ENCODE peak calls at places on chromosomes 1 and 21, in ten cellular contexts. H is stimulated activated CD4-positive, alpha-beta T cell treated with anti-CD3 and anti-CD28 coated beads, TNF-alpha, amount 100 ng/mL, for 1 hour; I is endodermal cell; V is NCI-H2081 treated with DMSO at 0.1 percent for 48 hours; O is RWPE1; Z is AG20443; E is fibroblast of mammary gland; T is cardiac muscle cell; B is central memory CD4-positive, alpha-beta T cell; S is stimulated activated CD8-positive, alpha-beta memory T cell treated with anti-CD3 and anti-CD28 coated beads, Interleukin-7, amount 100 ng/mL, for 1 hour. N is an unnamed sample.

GRCh38 chr1:87392241-87393192 is 63.8 kb downstream of the LMO4 start:
- DNase-seq in H (no peak), I (no peak), V (no peak), O (peak; percentile 46), Z (peak; percentile 60), E (peak; percentile 71), T (peak; percentile 46), B (no peak), S (no peak), N (peak; percentile 76)

GRCh38 chr1:233993651-233994050 is 89.2 kb downstream of the SLC35F3 start:
- DNase-seq in H (no peak), I (no peak), V (peak; percentile 76), O (peak; percentile 83), Z (no peak), E (no peak), T (no peak), B (no peak), S (no peak), N (no peak)

GRCh38 chr1:29644812-29645211 is 408.5 kb downstream of the PTPRU start:
- DNase-seq in H (no peak), I (peak; percentile 62), V (no peak), O (no peak), Z (no peak), E (no peak), T (no peak), B (no peak), S (no peak), N (no peak)

GRCh38 chr1:45033356-45033755 is 21.3 kb downstream of the UROD start:
- DNase-seq in H (no peak), I (no peak), V (no peak), O (no peak), Z (no peak), E (no peak), T (no peak), B (no peak), S (no peak), N (no peak)

GRCh38 chr1:111987502-111987901 is 2.0 kb downstream of the KCND3 start:
- DNase-seq in H (no peak), I (no peak), V (no peak), O (no peak), Z (no peak), E (no peak), T (no peak), B (no peak), S (no peak), N (no peak)

GRCh38 chr1:233109121-233109520 is 158.7 kb downstream of the NTPCR start:
- DNase-seq in H (no peak), I (no peak), V (no peak), O (no peak), Z (no peak), E (no peak), T (no peak), B (no peak), S (no peak), N (no peak)

GRCh38 chr1:92424376-92424775 is 62.3 kb downstream of the GFI1 start:
- DNase-seq in H (no peak), I (no peak), V (no peak), O (no peak), Z (no peak), E (no peak), T (no peak), B (no peak), S (no peak), N (no peak)

GRCh38 chr1:62064831-62065230 is 129.8 kb upstream of the L1TD1 start:
- DNase-seq in H (no peak), I (no peak), V (no peak), O (no peak), Z (no peak), E (no peak), T (no peak), B (no peak), S (no peak), N (no peak)

GRCh38 chr1:79161077-79161476 is 154.5 kb upstream of the ADGRL4 start:
- DNase-seq in H (no peak), I (no peak), V (no peak), O (peak; percentile 2), Z (peak; percentile 9), E (peak; percentile 60), T (peak; percentile 67), B (no peak), S (no peak), N (peak; percentile 60)

GRCh38 chr1:214319930-214320329 is 39.0 kb downstream of the SMYD2 start:
- DNase-seq in H (no peak), I (no peak), V (no peak), O (no peak), Z (no peak), E (no peak), T (no peak), B (no peak), S (no peak), N (no peak)

GRCh38 chr1:95232646-95233320 is 1.2 kb upstream of the RWDD3 start:
- DNase-seq in H (no peak), I (no peak), V (no peak), O (no peak), Z (peak; percentile 8), E (peak; percentile 37), T (peak; percentile 72), B (no peak), S (no peak), N (peak; percentile 18)

GRCh38 chr1:208051651-208052050 is 140.7 kb upstream of the CD34 start:
- DNase-seq in H (no peak), I (no peak), V (no peak), O (no peak), Z (no peak), E (no peak), T (no peak), B (no peak), S (no peak), N (no peak)

GRCh38 chr1:185720633-185721272 is 13.4 kb upstream of the HMCN1 start:
- DNase-seq in H (no peak), I (no peak), V (no peak), O (no peak), Z (no peak), E (peak; percentile 80), T (peak; percentile 86), B (no peak), S (no peak), N (no peak)

GRCh38 chr1:200838676-200839445 is 33.9 kb upstream of the GPR25 start:
- DNase-seq in H (no peak), I (no peak), V (no peak), O (no peak), Z (peak; percentile 23), E (peak; percentile 63), T (peak; percentile 71), B (no peak), S (no peak), N (peak; percentile 51)

GRCh38 chr1:8495928-8496401 is 178.1 kb downstream of the SLC45A1 start:
- DNase-seq in H (no peak), I (no peak), V (no peak), O (no peak), Z (no peak), E (peak; percentile 33), T (no peak), B (no peak), S (no peak), N (no peak)

GRCh38 chr1:172936088-172936487 is 114.7 kb downstream of the TNFSF18 start:
- DNase-seq in H (no peak), I (no peak), V (no peak), O (no peak), Z (no peak), E (no peak), T (no peak), B (no peak), S (no peak), N (no peak)

GRCh38 chr1:44327679-44328491 is 27.2 kb downstream of the ERI3 start:
- DNase-seq in H (no peak), I (peak; percentile 68), V (peak; percentile 92), O (peak; percentile 99), Z (peak; percentile 97), E (peak; percentile 100), T (peak; percentile 99), B (no peak), S (no peak), N (peak; percentile 100)

GRCh38 chr21:42227909-42228708 is 9.2 kb downstream of the ABCG1 start:
- DNase-seq in H (peak; percentile 68), I (peak; percentile 81), V (no peak), O (peak; percentile 96), Z (peak; percentile 85), E (peak; percentile 91), T (peak; percentile 91), B (peak; percentile 94), S (peak; percentile 71), N (peak; percentile 89)

GRCh38 chr1:230715510-230715909 is 1.6 kb upstream of the AGT start:
- DNase-seq in H (no peak), I (no peak), V (no peak), O (no peak), Z (no peak), E (peak; percentile 8), T (no peak), B (no peak), S (no peak), N (no peak)

GRCh38 chr1:7326366-7326765 is 444.7 kb upstream of the VAMP3 start:
- DNase-seq in H (no peak), I (peak; percentile 13), V (no peak), O (no peak), Z (no peak), E (no peak), T (no peak), B (no peak), S (no peak), N (no peak)

GRCh38 chr1:115906627-115907026 is 65.7 kb upstream of the NHLH2 start:
- DNase-seq in H (no peak), I (no peak), V (no peak), O (peak; percentile 38), Z (no peak), E (no peak), T (no peak), B (no peak), S (no peak), N (no peak)

GRCh38 chr1:26747048-26747447 is 40.7 kb upstream of the PIGV start:
- DNase-seq in H (no peak), I (no peak), V (no peak), O (no peak), Z (no peak), E (no peak), T (no peak), B (no peak), S (no peak), N (no peak)

GRCh38 chr21:46071082-46071481 is 26.8 kb upstream of the COL6A2 start:
- DNase-seq in H (no peak), I (peak; percentile 22), V (no peak), O (no peak), Z (no peak), E (no peak), T (no peak), B (no peak), S (no peak), N (no peak)

GRCh38 chr1:55257958-55258357 is 42.8 kb upstream of the USP24 start:
- DNase-seq in H (no peak), I (no peak), V (no peak), O (no peak), Z (no peak), E (no peak), T (peak; percentile 14), B (peak; percentile 75), S (peak; percentile 10), N (no peak)

GRCh38 chr1:14924012-14924452 is 229.5 kb upstream of the TMEM51 start:
- DNase-seq in H (no peak), I (peak; percentile 80), V (no peak), O (peak; percentile 76), Z (peak; percentile 97), E (peak; percentile 45), T (peak; percentile 74), B (no peak), S (no peak), N (peak; percentile 58)

GRCh38 chr1:155976062-155976912 is 2.1 kb downstream of the ARHGEF2 start:
- DNase-seq in H (peak; percentile 40), I (peak; percentile 86), V (peak; percentile 72), O (peak; percentile 89), Z (peak; percentile 75), E (peak; percentile 68), T (peak; percentile 83), B (peak; percentile 61), S (peak; percentile 54), N (peak; percentile 84)

GRCh38 chr1:30145723-30146263 is 577.6 kb downstream of the MATN1 start:
- DNase-seq in H (no peak), I (no peak), V (no peak), O (no peak), Z (no peak), E (no peak), T (no peak), B (no peak), S (no peak), N (no peak)

GRCh38 chr1:1622578-1623094 is 7.3 kb downstream of the MIB2 start:
- DNase-seq in H (no peak), I (no peak), V (no peak), O (no peak), Z (no peak), E (no peak), T (no peak), B (no peak), S (no peak), N (no peak)